ENCODE peak calls at places on chromosomes 5 and 9, in nine cellular contexts. K, R, P, W, V, Z, I, F and Y are unnamed samples. For H3K4me1 and H3K36me3, the result is how much of the 10 kb centered on the place peaks cover.

GRCh38 chr9:37422289-37423104 is at the start of gene GRHPR:
- DNase-seq in K (peak), R (peak), P (peak), W (peak), V (peak), Z (peak), I (peak), F (peak), Y (peak)

GRCh38 chr9:134521817-134522501 is 119.6 kb upstream of the COL5A1 start:
- DNase-seq in K (no peak), R (peak), P (no peak), W (no peak), V (no peak), Z (no peak), I (no peak), F (no peak), Y (no peak)

GRCh38 chr5:180343110-180343845 is 9.9 kb downstream of the GFPT2 start:
- DNase-seq in K (peak), R (peak), P (no peak), W (no peak), V (peak), Z (no peak), I (no peak), F (no peak), Y (no peak)

GRCh38 chr5:88675758-88676636 is 207.0 kb downstream of the MEF2C start:
- DNase-seq in K (peak), R (peak), P (no peak), W (peak), V (peak), Z (no peak), I (peak), F (peak), Y (peak)

GRCh38 chr5:31730139-31730538 is 91.2 kb downstream of the PDZD2 start:
- DNase-seq in K (no peak), R (no peak), P (no peak), W (no peak), V (no peak), Z (no peak), I (no peak), F (no peak), Y (no peak)

GRCh38 chr5:86411596-86411995 is 206.1 kb upstream of the COX7C start:
- DNase-seq in K (no peak), R (no peak), P (peak), W (no peak), V (no peak), Z (no peak), I (no peak), F (no peak), Y (no peak)

GRCh38 chr9:37423508-37423907 is 1.0 kb downstream of the GRHPR start:
- DNase-seq in K (no peak), R (no peak), P (no peak), W (no peak), V (no peak), Z (no peak), I (no peak), F (no peak), Y (no peak)

GRCh38 chr9:70079364-70080103 is 35.9 kb downstream of the MAMDC2 start:
- DNase-seq in K (no peak), R (no peak), P (peak), W (no peak), V (peak), Z (peak), I (no peak), F (peak), Y (no peak)

GRCh38 chr5:107524111-107524510 is 146.6 kb downstream of the EFNA5 start:
- DNase-seq in K (no peak), R (no peak), P (peak), W (no peak), V (no peak), Z (no peak), I (no peak), F (no peak), Y (no peak)

DNA sequence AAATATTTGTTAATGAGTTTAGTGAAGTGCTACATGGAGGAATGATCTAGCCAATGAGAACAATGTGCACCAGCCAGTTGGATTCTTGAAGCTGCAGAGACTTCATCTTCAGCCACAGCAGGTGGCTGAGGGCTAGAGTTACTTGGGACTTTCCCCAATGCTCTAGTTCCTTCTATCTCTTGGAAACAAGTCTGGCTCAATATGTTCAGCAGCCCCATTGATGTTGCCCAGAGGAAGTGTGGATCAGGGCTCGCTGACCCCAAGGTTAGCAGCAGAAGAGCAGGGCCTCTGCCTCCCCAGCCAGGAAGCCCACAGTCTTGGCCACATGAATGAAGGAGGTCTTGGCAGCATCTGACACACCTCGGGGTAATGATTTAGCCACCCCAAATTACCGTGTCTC is 117.5 kb downstream of the SLC1A3 start:
- DNase-seq in K (no peak), R (no peak), P (no peak), W (no peak), V (no peak), Z (no peak), I (no peak), F (no peak), Y (no peak)
- H3K4me1 ChIP-seq in K (under half), R (under half), P (under half), W (under half), V (under half), Z (under half), I (under half), F (under half), Y (under half)

GRCh38 chr5:13786016-13786415 is 158.5 kb downstream of the DNAH5 start:
- DNase-seq in K (no peak), R (no peak), P (no peak), W (no peak), V (no peak), Z (no peak), I (no peak), F (no peak), Y (no peak)
- H3K36me3 ChIP-seq in K (under half), R (under half), P (under half), W (under half), V (under half), Z (under half), I (under half), F (under half), Y (under half)

DNA sequence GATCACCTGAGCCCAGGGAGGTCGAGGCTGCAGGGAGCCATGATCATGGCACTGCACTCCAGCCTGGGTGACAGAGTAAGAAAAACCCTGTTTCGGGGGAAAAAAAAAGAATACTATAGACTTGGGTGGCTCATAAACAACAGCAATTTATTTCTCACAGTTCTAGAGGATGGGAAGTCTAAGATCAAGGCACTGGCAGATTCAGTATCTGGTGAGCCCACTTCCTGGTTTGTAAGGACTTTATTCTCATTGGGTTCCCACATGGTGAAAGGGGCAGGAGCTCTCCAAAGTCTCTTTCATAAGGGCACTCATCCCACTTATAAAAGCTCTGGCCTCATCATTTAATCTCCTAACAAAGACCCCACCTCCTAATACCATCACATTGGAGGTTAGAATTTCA is 8.7 kb downstream of the HINT1 start:
- DNase-seq in K (no peak), R (no peak), P (no peak), W (no peak), V (no peak), Z (no peak), I (no peak), F (no peak), Y (no peak)
- H3K4me1 ChIP-seq in K (under half), R (under half), P (under half), W (under half), V (under half), Z (under half), I (under half), F (under half), Y (under half)

DNA sequence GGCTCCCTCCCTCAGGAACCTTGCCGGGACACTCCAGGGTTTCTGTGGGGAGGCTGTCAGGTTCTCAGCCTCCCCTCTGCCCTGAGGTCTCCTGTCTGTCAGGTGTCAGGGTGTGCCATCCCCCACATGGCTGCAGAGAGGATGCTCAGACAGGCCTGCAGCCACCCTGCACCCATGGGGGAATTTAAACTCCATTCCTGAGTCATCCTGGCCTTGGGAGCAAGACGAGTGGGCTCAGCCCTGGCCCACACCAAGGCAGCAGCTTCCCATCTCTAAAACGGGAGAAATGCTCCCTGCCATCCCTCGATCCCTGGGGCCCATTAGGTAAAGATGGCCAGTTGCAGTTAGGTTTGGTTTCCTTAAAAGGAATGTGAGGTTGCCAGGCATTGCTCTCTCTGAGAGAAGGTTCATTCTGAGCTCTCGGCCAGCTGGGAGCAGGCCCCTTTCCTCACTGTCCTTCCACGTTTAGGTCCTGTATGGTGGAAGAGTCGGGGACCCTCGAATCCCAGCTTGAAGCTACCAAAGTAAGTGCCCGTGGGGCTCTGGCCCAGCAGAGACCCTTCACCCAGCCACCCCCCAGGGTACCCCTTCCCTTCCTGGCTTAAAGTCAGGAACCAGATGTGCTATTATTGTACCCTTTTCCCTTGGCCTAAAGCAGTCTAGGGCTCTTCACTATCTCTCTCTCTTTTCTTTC is 26.6 kb downstream of the DYNC2I2 start:
- DNase-seq in K (no peak), R (no peak), P (no peak), W (no peak), V (no peak), Z (no peak), I (no peak), F (no peak), Y (no peak)
- H3K36me3 ChIP-seq in K (half or more), R (under half), P (under half), W (half or more), V (half or more), Z (under half), I (under half), F (under half), Y (under half)